ENCODE peak calls at places on chromosome 14, in five cellular contexts. One of them, this sample, is unnamed.

GRCh38 chr14:101033006-101033405 is 129.5 kb upstream of the RTL1 start:
- DNase-seq in A549: no peak
- DNase-seq in testis: no peak
- DNase-seq in OCI-LY7: no peak
- DNase-seq in keratinocyte: no peak
- DNase-seq in this sample: peak; percentile 13

GRCh38 chr14:95242870-95243269 is 76.8 kb downstream of the CLMN start:
- DNase-seq in A549: no peak
- DNase-seq in testis: no peak
- DNase-seq in OCI-LY7: no peak
- DNase-seq in keratinocyte: no peak
- DNase-seq in this sample: no peak

GRCh38 chr14:98704441-98704840 is 567.6 kb downstream of the BCL11B start:
- DNase-seq in A549: no peak
- DNase-seq in testis: no peak
- DNase-seq in OCI-LY7: peak; percentile 31
- DNase-seq in keratinocyte: no peak
- DNase-seq in this sample: no peak

GRCh38 chr14:102749833-102750775 is 27.1 kb upstream of the TRAF3 start:
- DNase-seq in A549: no peak
- DNase-seq in testis: no peak
- DNase-seq in OCI-LY7: no peak
- DNase-seq in keratinocyte: no peak
- DNase-seq in this sample: no peak

GRCh38 chr14:76550534-76550933 is 174.6 kb downstream of the ESRRB start:
- DNase-seq in A549: no peak
- DNase-seq in testis: no peak
- DNase-seq in OCI-LY7: no peak
- DNase-seq in keratinocyte: peak; percentile 99
- DNase-seq in this sample: no peak

GRCh38 chr14:37610945-37611523 is 15.6 kb downstream of the TTC6 start:
- DNase-seq in A549: no peak
- DNase-seq in testis: no peak
- DNase-seq in OCI-LY7: no peak
- DNase-seq in keratinocyte: no peak
- DNase-seq in this sample: no peak

GRCh38 chr14:44961730-44962572 is at the start of the genes KLHL28 and TOGARAM1:
- DNase-seq in A549: peak; percentile 100
- DNase-seq in testis: peak; percentile 100
- DNase-seq in OCI-LY7: peak; percentile 99
- DNase-seq in keratinocyte: peak; percentile 92
- DNase-seq in this sample: peak; percentile 99

GRCh38 chr14:94671870-94672444 is 59.8 kb downstream of the SERPINA3 start:
- DNase-seq in A549: no peak
- DNase-seq in testis: peak; percentile 10
- DNase-seq in OCI-LY7: no peak
- DNase-seq in keratinocyte: no peak
- DNase-seq in this sample: no peak

GRCh38 chr14:64409509-64409908 is 21.4 kb downstream of the MTHFD1 start:
- DNase-seq in A549: no peak
- DNase-seq in testis: no peak
- DNase-seq in OCI-LY7: no peak
- DNase-seq in keratinocyte: no peak
- DNase-seq in this sample: no peak

GRCh38 chr14:94361682-94362081 is 26.7 kb downstream of the SERPINA1 start:
- DNase-seq in A549: no peak
- DNase-seq in testis: no peak
- DNase-seq in OCI-LY7: no peak
- DNase-seq in keratinocyte: no peak
- DNase-seq in this sample: no peak

GRCh38 chr14:101844219-101844618 is 82.7 kb downstream of the PPP2R5C start:
- DNase-seq in A549: no peak
- DNase-seq in testis: no peak
- DNase-seq in OCI-LY7: peak; percentile 65
- DNase-seq in keratinocyte: no peak
- DNase-seq in this sample: no peak

DNA sequence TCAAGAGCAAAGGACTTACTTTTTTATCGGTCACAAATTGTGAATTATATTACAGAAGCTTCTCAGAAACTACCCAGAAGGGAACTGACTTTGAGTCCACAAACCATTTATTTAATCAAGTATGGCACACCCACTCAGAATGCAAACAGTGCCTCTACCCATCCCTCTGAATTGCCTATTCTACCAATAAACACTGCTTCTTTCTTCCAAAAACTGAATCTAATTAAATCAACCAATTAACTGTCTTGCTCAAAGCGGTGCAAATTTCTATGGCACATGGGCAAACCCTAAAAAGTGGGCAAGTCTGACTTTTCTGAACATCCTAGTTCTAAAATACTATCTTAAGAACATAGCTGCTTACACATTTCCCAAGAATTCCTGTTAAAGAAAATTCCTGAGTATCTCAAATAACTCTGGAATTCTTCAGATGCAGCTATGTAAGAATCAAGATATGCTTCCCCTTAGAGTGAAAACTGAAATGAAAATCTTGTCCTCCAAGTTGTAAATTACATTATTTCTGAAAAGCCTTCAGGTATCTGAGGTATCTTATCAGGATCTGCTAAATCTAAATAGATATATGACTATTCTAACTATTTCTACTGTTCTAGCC is 4.3 kb downstream of the SPTLC2 start:
- DNase-seq in A549: no peak
- DNase-seq in testis: no peak
- DNase-seq in OCI-LY7: no peak
- DNase-seq in keratinocyte: no peak
- DNase-seq in this sample: no peak
- H3K27ac ChIP-seq in A549: no peak overlapping the region
- H3K27ac ChIP-seq in testis: no peak overlapping the region
- H3K27ac ChIP-seq in OCI-LY7: no peak overlapping the region
- H3K27ac ChIP-seq in keratinocyte: peak overlapping the region; percentile 11
- H3K27ac ChIP-seq in this sample: peak overlapping the region; percentile 27

GRCh38 chr14:59333235-59333634 is 131.9 kb downstream of the GPR135 start:
- DNase-seq in A549: no peak
- DNase-seq in testis: no peak
- DNase-seq in OCI-LY7: no peak
- DNase-seq in keratinocyte: no peak
- DNase-seq in this sample: no peak

GRCh38 chr14:59328410-59328809 is 136.8 kb downstream of the GPR135 start:
- DNase-seq in A549: peak; percentile 10
- DNase-seq in testis: no peak
- DNase-seq in OCI-LY7: no peak
- DNase-seq in keratinocyte: no peak
- DNase-seq in this sample: no peak

GRCh38 chr14:59332727-59333126 is 132.5 kb downstream of the GPR135 start:
- DNase-seq in A549: peak; percentile 41
- DNase-seq in testis: no peak
- DNase-seq in OCI-LY7: no peak
- DNase-seq in keratinocyte: no peak
- DNase-seq in this sample: no peak

GRCh38 chr14:59331217-59331616 is 134.0 kb downstream of the GPR135 start:
- DNase-seq in A549: no peak
- DNase-seq in testis: no peak
- DNase-seq in OCI-LY7: no peak
- DNase-seq in keratinocyte: no peak
- DNase-seq in this sample: no peak

GRCh38 chr14:59330455-59330854 is 134.7 kb downstream of the GPR135 start:
- DNase-seq in A549: no peak
- DNase-seq in testis: no peak
- DNase-seq in OCI-LY7: peak; percentile 64
- DNase-seq in keratinocyte: no peak
- DNase-seq in this sample: no peak
- H3K27ac ChIP-seq in A549: no peak overlapping the region
- H3K27ac ChIP-seq in testis: no peak overlapping the region
- H3K27ac ChIP-seq in OCI-LY7: peak overlapping the region; percentile 32
- H3K27ac ChIP-seq in keratinocyte: no peak overlapping the region
- H3K27ac ChIP-seq in this sample: peak overlapping the region; percentile 20

GRCh38 chr14:86153480-86153879 is 623.5 kb downstream of the FLRT2 start:
- DNase-seq in A549: no peak
- DNase-seq in testis: no peak
- DNase-seq in OCI-LY7: no peak
- DNase-seq in keratinocyte: no peak
- DNase-seq in this sample: no peak
- H3K27ac ChIP-seq in A549: no peak overlapping the region
- H3K27ac ChIP-seq in testis: no peak overlapping the region
- H3K27ac ChIP-seq in OCI-LY7: no peak overlapping the region
- H3K27ac ChIP-seq in keratinocyte: no peak overlapping the region
- H3K27ac ChIP-seq in this sample: no peak overlapping the region

DNA sequence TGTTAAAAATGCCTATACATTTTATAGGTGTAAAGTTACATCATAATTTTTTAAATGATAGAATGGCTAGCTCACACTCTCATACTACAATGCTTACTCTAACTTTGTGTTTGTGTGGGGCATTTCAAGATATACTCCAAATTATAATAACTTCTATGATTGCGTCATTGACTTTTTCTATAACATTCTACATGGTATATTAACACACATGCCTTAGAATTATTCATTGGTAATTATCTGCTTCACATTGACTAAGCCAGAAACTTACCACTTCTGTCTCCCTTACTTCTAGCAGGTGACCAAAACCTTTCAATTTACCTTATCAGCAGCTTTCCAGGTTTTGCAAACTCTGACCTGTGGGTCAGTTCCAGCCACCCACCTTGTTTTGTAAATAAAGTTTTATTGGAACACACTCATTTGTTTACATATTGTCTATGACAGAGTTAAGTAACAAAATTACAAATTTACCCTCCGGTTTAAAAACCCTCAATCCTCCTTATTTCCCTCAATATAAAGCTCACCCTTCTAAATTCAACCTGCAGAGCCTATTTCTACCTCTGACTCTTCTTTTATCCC is 12.7 kb upstream of the FLRT2 start:
- DNase-seq in A549: no peak
- DNase-seq in testis: no peak
- DNase-seq in OCI-LY7: no peak
- DNase-seq in keratinocyte: no peak
- DNase-seq in this sample: no peak
- H3K27ac ChIP-seq in A549: peak overlapping the region; percentile 35
- H3K27ac ChIP-seq in testis: no peak overlapping the region
- H3K27ac ChIP-seq in OCI-LY7: no peak overlapping the region
- H3K27ac ChIP-seq in keratinocyte: peak overlapping the region; percentile 85
- H3K27ac ChIP-seq in this sample: no peak overlapping the region

GRCh38 chr14:104893435-104894207 is 28.6 kb downstream of the CEP170B start:
- DNase-seq in A549: no peak
- DNase-seq in testis: no peak
- DNase-seq in OCI-LY7: peak; percentile 47
- DNase-seq in keratinocyte: no peak
- DNase-seq in this sample: peak; percentile 39
- H3K27ac ChIP-seq in A549: no peak overlapping the region
- H3K27ac ChIP-seq in testis: no peak overlapping the region
- H3K27ac ChIP-seq in OCI-LY7: no peak overlapping the region
- H3K27ac ChIP-seq in keratinocyte: no peak overlapping the region
- H3K27ac ChIP-seq in this sample: no peak overlapping the region

GRCh38 chr14:73725116-73726024 is 11.2 kb upstream of the PNMA1 start:
- DNase-seq in A549: no peak
- DNase-seq in testis: no peak
- DNase-seq in OCI-LY7: no peak
- DNase-seq in keratinocyte: no peak
- DNase-seq in this sample: no peak
- H3K27ac ChIP-seq in A549: peak overlapping the region; percentile 68
- H3K27ac ChIP-seq in testis: peak overlapping the region; percentile 73
- H3K27ac ChIP-seq in OCI-LY7: no peak overlapping the region
- H3K27ac ChIP-seq in keratinocyte: peak overlapping the region; percentile 33
- H3K27ac ChIP-seq in this sample: peak overlapping the region; percentile 64

GRCh38 chr14:79528843-79529405 is 682.4 kb downstream of the DIO2 start:
- DNase-seq in A549: no peak
- DNase-seq in testis: no peak
- DNase-seq in OCI-LY7: no peak
- DNase-seq in keratinocyte: no peak
- DNase-seq in this sample: no peak
- H3K27ac ChIP-seq in A549: no peak overlapping the region
- H3K27ac ChIP-seq in testis: no peak overlapping the region
- H3K27ac ChIP-seq in OCI-LY7: no peak overlapping the region
- H3K27ac ChIP-seq in keratinocyte: no peak overlapping the region
- H3K27ac ChIP-seq in this sample: no peak overlapping the region